ENCODE peak calls at places on chromosomes 4 and X, in nine cellular contexts. I, A, S, B, V, U, J, G and O are unnamed samples.

GRCh38 chr4:99389606-99390005 is 37.1 kb upstream of the ADH1C start:
- DNase-seq in I (no peak), A (peak), S (no peak), B (no peak), V (no peak), U (no peak), J (no peak), G (no peak), O (no peak)

GRCh38 chr4:173370130-173370476 is 651 bp upstream of the SAP30 start:
- DNase-seq in I (no peak), A (no peak), S (no peak), B (peak), V (no peak), U (peak), J (peak), G (no peak), O (peak)

GRCh38 chr4:1960170-1960825 is 48.5 kb downstream of the NELFA start:
- DNase-seq in I (peak), A (no peak), S (no peak), B (no peak), V (no peak), U (no peak), J (no peak), G (peak), O (no peak)

GRCh38 chrX:72001471-72001870 is 90.8 kb downstream of the NHSL2 start:
- DNase-seq in I (no peak), A (no peak), S (no peak), B (no peak), V (no peak), U (no peak), J (peak), G (no peak), O (no peak)

GRCh38 chrX:129310000-129310399 is 213.3 kb downstream of the SMARCA1 start:
- DNase-seq in I (no peak), A (no peak), S (no peak), B (no peak), V (no peak), U (no peak), J (no peak), G (no peak), O (no peak)

GRCh38 chrX:70554081-70554480 is 109.4 kb downstream of the DLG3 start:
- DNase-seq in I (peak), A (no peak), S (peak), B (no peak), V (peak), U (no peak), J (no peak), G (peak), O (no peak)

GRCh38 chrX:9847071-9847470 is 60.8 kb downstream of the SHROOM2 start:
- DNase-seq in I (no peak), A (no peak), S (peak), B (no peak), V (no peak), U (no peak), J (no peak), G (peak), O (no peak)

GRCh38 chr4:15765910-15766703 is 12.0 kb upstream of the CD38 start:
- DNase-seq in I (no peak), A (no peak), S (no peak), B (no peak), V (no peak), U (peak), J (no peak), G (no peak), O (no peak)

GRCh38 chrX:19017271-19017670 is 33.4 kb upstream of the PHKA2 start:
- DNase-seq in I (no peak), A (no peak), S (peak), B (no peak), V (no peak), U (no peak), J (peak), G (no peak), O (no peak)

GRCh38 chr4:79209822-79210635 is 115.8 kb downstream of the NAA11 start:
- DNase-seq in I (no peak), A (no peak), S (no peak), B (no peak), V (no peak), U (no peak), J (peak), G (no peak), O (no peak)

GRCh38 chrX:153646620-153647373 is at the start of gene DUSP9:
- DNase-seq in I (no peak), A (no peak), S (peak), B (no peak), V (no peak), U (no peak), J (peak), G (no peak), O (peak)

GRCh38 chr4:155426953-155427352 is 50.2 kb upstream of the MAP9 start:
- DNase-seq in I (no peak), A (no peak), S (peak), B (no peak), V (no peak), U (no peak), J (no peak), G (no peak), O (no peak)

GRCh38 chrX:40573763-40574162 is 7.0 kb upstream of the ATP6AP2 start:
- DNase-seq in I (no peak), A (no peak), S (peak), B (no peak), V (peak), U (no peak), J (no peak), G (no peak), O (no peak)

GRCh38 chrX:103919336-103919682 is 43.1 kb upstream of the TMSB15B start:
- DNase-seq in I (no peak), A (no peak), S (peak), B (no peak), V (no peak), U (no peak), J (no peak), G (peak), O (no peak)

GRCh38 chrX:69510914-69511513 is 6.9 kb downstream of the NALF2 start:
- DNase-seq in I (no peak), A (no peak), S (no peak), B (no peak), V (no peak), U (no peak), J (no peak), G (no peak), O (no peak)

GRCh38 chr4:2245787-2246275 is 3.9 kb upstream of the HAUS3 start:
- DNase-seq in I (no peak), A (no peak), S (no peak), B (no peak), V (no peak), U (no peak), J (no peak), G (no peak), O (no peak)

GRCh38 chr4:41213563-41214157 is 682 bp downstream of the APBB2 start:
- DNase-seq in I (no peak), A (no peak), S (no peak), B (no peak), V (peak), U (no peak), J (peak), G (no peak), O (no peak)

GRCh38 chr4:117533501-117533900 is 448.1 kb upstream of the TRAM1L1 start:
- DNase-seq in I (no peak), A (no peak), S (no peak), B (no peak), V (no peak), U (no peak), J (no peak), G (no peak), O (no peak)

GRCh38 chr4:26081795-26082498 is 167.9 kb downstream of the SMIM20 start:
- DNase-seq in I (no peak), A (no peak), S (peak), B (no peak), V (peak), U (no peak), J (no peak), G (peak), O (no peak)

GRCh38 chrX:1610166-1610565 is 4.7 kb upstream of the ASMT start:
- DNase-seq in I (no peak), A (no peak), S (no peak), B (no peak), V (no peak), U (no peak), J (no peak), G (no peak), O (no peak)

GRCh38 chr4:168765726-168766125 is 244.3 kb downstream of the CBR4 start:
- DNase-seq in I (no peak), A (no peak), S (peak), B (no peak), V (peak), U (no peak), J (no peak), G (peak), O (no peak)

GRCh38 chr4:138697771-138698170 is 317.8 kb upstream of the NOCT start:
- DNase-seq in I (no peak), A (peak), S (no peak), B (no peak), V (no peak), U (no peak), J (no peak), G (no peak), O (no peak)

GRCh38 chr4:126405369-126405982 is 1090.7 kb downstream of the FAT4 start:
- DNase-seq in I (no peak), A (no peak), S (peak), B (no peak), V (peak), U (no peak), J (no peak), G (peak), O (no peak)

GRCh38 chr4:29459926-29460325 is 1260.2 kb upstream of the PCDH7 start:
- DNase-seq in I (no peak), A (no peak), S (no peak), B (no peak), V (no peak), U (no peak), J (no peak), G (no peak), O (no peak)

GRCh38 chr4:73139991-73140390 is 70.5 kb upstream of the COX18 start:
- DNase-seq in I (no peak), A (no peak), S (no peak), B (no peak), V (no peak), U (no peak), J (no peak), G (peak), O (no peak)

GRCh38 chrX:107537815-107538214 is 88.4 kb downstream of the FRMPD3 start:
- DNase-seq in I (peak), A (no peak), S (peak), B (no peak), V (peak), U (no peak), J (peak), G (peak), O (no peak)

GRCh38 chr4:33369366-33369899 is 2649.3 kb downstream of the PCDH7 start:
- DNase-seq in I (peak), A (peak), S (no peak), B (no peak), V (peak), U (no peak), J (no peak), G (peak), O (no peak)

GRCh38 chrX:45781901-45782553 is 581.4 kb upstream of the DIPK2B start:
- DNase-seq in I (peak), A (peak), S (peak), B (no peak), V (peak), U (no peak), J (no peak), G (peak), O (no peak)

GRCh38 chr4:94540476-94540875 is 88.7 kb downstream of the PDLIM5 start:
- DNase-seq in I (no peak), A (no peak), S (no peak), B (no peak), V (peak), U (no peak), J (no peak), G (no peak), O (no peak)

GRCh38 chrX:140346711-140347110 is 158.2 kb downstream of the SOX3 start:
- DNase-seq in I (no peak), A (no peak), S (no peak), B (no peak), V (no peak), U (no peak), J (no peak), G (no peak), O (no peak)

GRCh38 chrX:114500622-114501021 is 83.3 kb upstream of the HTR2C start:
- DNase-seq in I (no peak), A (no peak), S (no peak), B (no peak), V (no peak), U (no peak), J (no peak), G (no peak), O (no peak)

GRCh38 chr4:54568184-54568583 is 89.6 kb upstream of the KIT start:
- DNase-seq in I (peak), A (peak), S (no peak), B (no peak), V (peak), U (no peak), J (no peak), G (peak), O (no peak)

GRCh38 chr4:153153339-153153851 is 50.8 kb upstream of the TRIM2 start:
- DNase-seq in I (peak), A (no peak), S (peak), B (no peak), V (peak), U (peak), J (peak), G (peak), O (no peak)
- TF ChIP-seq CTCF in I (no peak), A (no peak), S (no peak), B (no peak), V (no peak), U (no peak), J (no peak), G (no peak), O (no peak)

GRCh38 chr4:121108557-121108956 is 36.2 kb upstream of the NDNF start:
- DNase-seq in I (no peak), A (no peak), S (no peak), B (no peak), V (no peak), U (no peak), J (no peak), G (no peak), O (no peak)

GRCh38 chr4:121107507-121107906 is 35.2 kb upstream of the NDNF start:
- DNase-seq in I (no peak), A (no peak), S (no peak), B (no peak), V (no peak), U (no peak), J (no peak), G (no peak), O (no peak)

GRCh38 chr4:121113680-121114079 is 41.3 kb upstream of the NDNF start:
- DNase-seq in I (no peak), A (no peak), S (no peak), B (no peak), V (no peak), U (no peak), J (no peak), G (no peak), O (no peak)

GRCh38 chr4:121114756-121115155 is 42.4 kb upstream of the NDNF start:
- DNase-seq in I (no peak), A (no peak), S (no peak), B (no peak), V (no peak), U (no peak), J (no peak), G (no peak), O (no peak)

DNA sequence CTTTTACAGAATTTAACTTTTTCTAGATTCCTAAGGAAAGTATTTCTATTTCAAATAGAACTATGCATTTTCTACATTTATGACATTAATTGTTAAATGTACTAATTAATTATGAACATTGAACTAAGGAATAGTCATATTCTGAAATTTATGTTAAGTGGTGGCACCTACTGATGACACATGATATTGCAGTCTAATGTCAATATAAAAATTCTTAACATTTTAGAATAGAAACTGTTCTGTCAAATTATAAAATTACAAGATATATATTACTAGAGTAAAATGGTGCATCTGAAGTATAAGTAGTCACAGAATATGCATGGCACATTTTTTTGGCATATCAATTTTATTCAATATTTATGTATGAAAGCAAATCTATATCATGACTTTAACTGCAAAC is 40.2 kb upstream of the NDNF start:
- DNase-seq in I (no peak), A (no peak), S (no peak), B (no peak), V (no peak), U (no peak), J (no peak), G (no peak), O (no peak)
- TF ChIP-seq CTCF in I (no peak), A (peak), S (no peak), B (peak), V (peak), U (peak), J (peak), G (peak), O (no peak)

GRCh38 chr4:10619220-10619619 is 65.3 kb downstream of the CLNK start:
- DNase-seq in I (peak), A (no peak), S (no peak), B (no peak), V (peak), U (no peak), J (no peak), G (peak), O (no peak)
- TF ChIP-seq CTCF in I (no peak), A (no peak), S (no peak), B (no peak), V (no peak), U (no peak), J (no peak), G (no peak), O (no peak)

GRCh38 chr4:39591290-39591689 is 47.4 kb downstream of the SMIM14 start:
- DNase-seq in I (no peak), A (no peak), S (peak), B (no peak), V (peak), U (no peak), J (no peak), G (no peak), O (no peak)
- TF ChIP-seq CTCF in I (no peak), A (peak), S (peak), B (peak), V (peak), U (no peak), J (no peak), G (no peak), O (no peak)

DNA sequence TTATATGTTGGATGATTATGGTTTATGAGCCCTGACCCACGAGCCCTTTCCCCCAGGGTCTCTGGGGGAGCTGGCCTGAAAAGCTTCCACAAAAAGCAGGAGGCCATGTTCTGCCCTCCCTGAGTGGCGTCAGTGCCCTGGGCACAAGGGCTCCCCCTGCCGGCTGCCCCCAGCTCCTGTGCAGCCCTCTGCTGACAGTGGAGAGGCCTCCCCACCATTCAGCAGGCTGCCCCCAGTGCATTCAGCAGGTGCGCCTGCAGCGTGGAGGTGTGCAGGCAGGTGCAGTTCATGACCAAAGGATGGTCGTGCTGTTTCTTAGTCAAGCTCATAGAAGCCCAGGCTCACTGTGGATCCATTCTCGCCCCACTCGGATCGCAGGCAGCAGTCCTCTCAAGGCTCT is 12.5 kb upstream of the S100P start:
- DNase-seq in I (no peak), A (no peak), S (no peak), B (no peak), V (no peak), U (no peak), J (no peak), G (no peak), O (no peak)
- TF ChIP-seq CTCF in I (no peak), A (no peak), S (peak), B (no peak), V (peak), U (no peak), J (no peak), G (no peak), O (no peak)